ENCODE peak calls at places on chromosome 18, in eight cellular contexts. Y is NCI-H526; C is stimulated activated CD4-positive, alpha-beta T cell treated with anti-CD3 and anti-CD28 coated beads, Interleukin-12 subunit alpha, Interleukin-12 subunit beta, amount 100 ng/mL, for 4 hours; K is activated CD8-positive, alpha-beta memory T cell treated with anti-CD3 and anti-CD28 coated beads for 24 hours; D is iPS-NIHi11; U is stimulated activated CD8-positive, alpha-beta memory T cell treated with anti-CD3 and anti-CD28 coated beads, Interleukin-4, amount 100 ng/mL, for 1 hour; I is GM12891; S is upper lobe of right lung. O is an unnamed sample.

GRCh38 chr18:27184115-27185024 is 738 bp downstream of the CHST9 start:
- DNase-seq in Y (peak), C (no peak), K (no peak), D (peak), U (no peak), I (no peak), S (no peak), O (no peak)

GRCh38 chr18:9017170-9017899 is 85.2 kb upstream of the NDUFV2 start:
- DNase-seq in Y (peak), C (peak), K (peak), D (peak), U (peak), I (peak), S (peak), O (no peak)

GRCh38 chr18:5894613-5895299 is 566 bp downstream of the TMEM200C start:
- DNase-seq in Y (peak), C (no peak), K (no peak), D (peak), U (no peak), I (peak), S (peak), O (no peak)

GRCh38 chr18:23331091-23331920 is 121.8 kb upstream of the RIOK3 start:
- DNase-seq in Y (peak), C (no peak), K (no peak), D (peak), U (no peak), I (no peak), S (peak), O (no peak)

GRCh38 chr18:40094441-40094840 is 1860.6 kb upstream of the PIK3C3 start:
- DNase-seq in Y (no peak), C (no peak), K (no peak), D (no peak), U (no peak), I (no peak), S (no peak), O (no peak)

GRCh38 chr18:3526421-3527354 is 76.7 kb downstream of the TGIF1 start:
- DNase-seq in Y (peak), C (no peak), K (no peak), D (peak), U (no peak), I (no peak), S (no peak), O (peak)

GRCh38 chr18:21604711-21605110 is 4.2 kb upstream of the ESCO1 start:
- DNase-seq in Y (no peak), C (no peak), K (no peak), D (no peak), U (no peak), I (no peak), S (no peak), O (no peak)

GRCh38 chr18:27661320-27662049 is 476.4 kb upstream of the CHST9 start:
- DNase-seq in Y (no peak), C (no peak), K (no peak), D (peak), U (no peak), I (no peak), S (no peak), O (peak)

GRCh38 chr18:12595571-12596255 is 62.2 kb downstream of the SPIRE1 start:
- DNase-seq in Y (no peak), C (no peak), K (no peak), D (no peak), U (no peak), I (no peak), S (no peak), O (no peak)

GRCh38 chr18:24982831-24983230 is 369.1 kb downstream of the ZNF521 start:
- DNase-seq in Y (no peak), C (no peak), K (no peak), D (no peak), U (no peak), I (no peak), S (no peak), O (no peak)

O was measured in NCI-H82.